ENCODE peak calls at places on chromosomes 12 and 14, in four cellular contexts. Q, I, K and D are unnamed samples.

GRCh38 chr12:57726151-57726883 is 12.2 kb downstream of the AGAP2 start:
- DNase-seq in Q (peak), I (peak), K (peak), D (peak)

GRCh38 chr12:117038023-117038680 is 61.1 kb downstream of the TESC start:
- DNase-seq in Q (no peak), I (no peak), K (no peak), D (no peak)

GRCh38 chr12:112198120-112198733 is 72.9 kb downstream of the TRAFD1 start:
- DNase-seq in Q (peak), I (no peak), K (peak), D (no peak)

GRCh38 chr14:99231850-99232401 is 40.1 kb downstream of the BCL11B start:
- DNase-seq in Q (no peak), I (no peak), K (no peak), D (no peak)

GRCh38 chr12:90959538-90960139 is 4.7 kb upstream of the CCER1 start:
- DNase-seq in Q (no peak), I (no peak), K (peak), D (no peak)

GRCh38 chr12:60172266-60172665 is 576.4 kb downstream of the SLC16A7 start:
- DNase-seq in Q (no peak), I (no peak), K (no peak), D (no peak)

GRCh38 chr12:54216580-54217308 is 28.0 kb upstream of the SMUG1 start:
- DNase-seq in Q (peak), I (no peak), K (peak), D (no peak)

GRCh38 chr12:10982244-10982643 is 4.5 kb downstream of the TAS2R50 start:
- DNase-seq in Q (no peak), I (no peak), K (no peak), D (no peak)

GRCh38 chr12:54360717-54361456 is 3.4 kb downstream of the GPR84 start:
- DNase-seq in Q (peak), I (no peak), K (peak), D (no peak)

GRCh38 chr12:87171356-87171755 is 857.8 kb downstream of the C12orf50 start:
- DNase-seq in Q (no peak), I (no peak), K (no peak), D (no peak)

GRCh38 chr14:98162829-98163228 is 1109.2 kb downstream of the BCL11B start:
- DNase-seq in Q (no peak), I (no peak), K (no peak), D (no peak)

GRCh38 chr12:28883406-28883997 is 265.6 kb upstream of the FAR2 start:
- DNase-seq in Q (no peak), I (no peak), K (no peak), D (no peak)

GRCh38 chr12:59973515-59973914 is 377.7 kb downstream of the SLC16A7 start:
- DNase-seq in Q (no peak), I (peak), K (peak), D (peak)

GRCh38 chr12:123096159-123096558 is 54.7 kb downstream of the PITPNM2 start:
- DNase-seq in Q (no peak), I (no peak), K (peak), D (no peak)

GRCh38 chr12:11716794-11717532 is 67.5 kb downstream of the ETV6 start:
- DNase-seq in Q (no peak), I (no peak), K (peak), D (no peak)

GRCh38 chr12:94498073-94498472 is 38.4 kb upstream of the CEP83 start:
- DNase-seq in Q (no peak), I (no peak), K (no peak), D (no peak)

GRCh38 chr12:45402288-45402687 is 186.4 kb downstream of the ANO6 start:
- DNase-seq in Q (no peak), I (no peak), K (no peak), D (no peak)

GRCh38 chr12:53300187-53300586 is 692 bp downstream of the MYG1 start:
- DNase-seq in Q (peak), I (no peak), K (peak), D (no peak)

GRCh38 chr14:93946104-93946503 is 19.0 kb downstream of the FAM181A start:
- DNase-seq in Q (no peak), I (no peak), K (peak), D (no peak)

GRCh38 chr12:117889098-117889497 is 79.7 kb downstream of the KSR2 start:
- DNase-seq in Q (no peak), I (no peak), K (no peak), D (no peak)

GRCh38 chr12:104578453-104578852 is 121.7 kb downstream of the CHST11 start:
- DNase-seq in Q (peak), I (peak), K (peak), D (peak)

GRCh38 chr12:92745874-92746553 is 43.2 kb downstream of the PLEKHG7 start:
- DNase-seq in Q (peak), I (peak), K (peak), D (peak)

GRCh38 chr12:91127296-91127695 is 16.0 kb upstream of the LUM start:
- DNase-seq in Q (no peak), I (no peak), K (no peak), D (no peak)

GRCh38 chr12:107264667-107265066 is 171.3 kb upstream of the CRY1 start:
- DNase-seq in Q (no peak), I (no peak), K (no peak), D (no peak)

GRCh38 chr14:56989359-56989758 is 179.1 kb upstream of the OTX2 start:
- DNase-seq in Q (no peak), I (no peak), K (no peak), D (no peak)

DNA sequence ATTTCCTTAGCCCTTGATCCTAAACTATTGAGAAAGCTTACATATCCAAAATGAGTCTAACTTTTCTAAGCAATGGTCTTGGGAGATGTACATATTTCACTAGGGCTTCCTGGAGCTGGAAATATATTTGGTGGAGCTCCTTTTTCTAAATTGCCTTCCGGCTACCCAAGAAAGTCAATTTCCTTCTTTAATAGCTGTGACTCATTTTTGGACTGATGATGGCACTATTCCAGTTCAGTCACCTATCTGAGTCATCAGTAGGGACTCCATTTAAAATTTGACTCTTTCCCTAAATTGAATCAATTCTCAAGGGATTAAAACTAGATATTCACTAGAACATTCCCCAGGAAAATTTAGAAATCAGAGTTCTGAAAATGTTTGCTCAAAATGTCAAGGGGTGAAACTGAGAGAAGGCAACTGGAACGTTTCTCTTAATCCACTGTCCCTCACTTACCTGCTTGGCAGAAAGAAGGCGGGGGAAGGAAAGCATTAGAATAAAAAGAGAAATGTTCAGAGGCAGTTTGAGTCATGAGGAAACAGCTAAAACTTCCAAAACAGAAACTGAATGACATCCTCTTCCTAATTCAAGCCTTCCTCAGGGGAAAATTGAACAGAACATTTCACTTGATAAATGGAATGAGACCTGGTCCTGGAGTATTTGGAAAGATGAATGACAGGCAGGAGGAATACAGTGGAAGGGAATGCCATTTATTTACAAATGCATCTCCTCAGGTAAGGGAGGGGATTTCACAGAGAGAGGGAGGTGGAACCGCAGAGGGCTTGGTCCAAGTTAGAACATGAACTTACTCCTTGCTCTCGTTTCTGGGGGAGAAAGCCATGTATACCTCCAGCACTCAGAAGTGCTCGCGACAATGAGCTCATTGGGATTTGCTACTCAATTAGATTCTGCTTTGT is 91.2 kb downstream of the RGS6 start:
- DNase-seq in Q (no peak), I (no peak), K (no peak), D (no peak)
- H3K4me3 ChIP-seq in Q (no peak), I (no peak), K (no peak), D (no peak)

GRCh38 chr14:89340782-89341181 is 76.3 kb downstream of the FOXN3 start:
- DNase-seq in Q (no peak), I (no peak), K (no peak), D (no peak)

GRCh38 chr14:89340200-89340667 is 76.8 kb downstream of the FOXN3 start:
- DNase-seq in Q (no peak), I (peak), K (peak), D (no peak)

GRCh38 chr14:89337912-89338311 is 79.1 kb downstream of the FOXN3 start:
- DNase-seq in Q (no peak), I (no peak), K (no peak), D (no peak)

GRCh38 chr14:89339158-89339557 is 77.9 kb downstream of the FOXN3 start:
- DNase-seq in Q (no peak), I (no peak), K (no peak), D (no peak)

GRCh38 chr14:89339579-89339978 is 77.5 kb downstream of the FOXN3 start:
- DNase-seq in Q (no peak), I (no peak), K (no peak), D (no peak)
- H3K4me3 ChIP-seq in Q (no peak), I (no peak), K (no peak), D (no peak)

DNA sequence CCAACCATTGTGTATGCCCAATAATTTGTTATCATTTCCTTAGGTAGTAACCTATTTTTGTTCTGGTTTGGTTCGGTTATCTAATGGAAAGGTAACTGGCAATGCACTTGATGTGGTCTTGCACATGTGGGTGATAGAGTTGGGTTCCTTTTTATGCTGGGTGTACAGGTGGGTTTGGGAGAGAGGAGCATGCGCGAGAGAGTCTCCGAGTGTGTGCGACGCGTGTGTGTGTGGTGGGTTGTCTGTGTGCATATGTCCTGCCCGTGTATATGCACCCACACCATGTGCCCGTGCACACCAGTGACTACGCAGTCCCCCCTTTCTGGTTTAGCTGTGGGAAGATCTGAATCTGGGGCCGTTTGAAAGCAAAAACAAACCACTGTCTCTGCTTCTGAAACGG is 102.6 kb upstream of the FKBP4 start:
- DNase-seq in Q (no peak), I (no peak), K (no peak), D (no peak)
- H3K4me3 ChIP-seq in Q (no peak), I (no peak), K (no peak), D (no peak)

GRCh38 chr14:74380845-74381244 is 32.6 kb downstream of the VRTN start:
- DNase-seq in Q (no peak), I (no peak), K (no peak), D (no peak)

GRCh38 chr14:74377976-74378690 is 29.9 kb downstream of the VRTN start:
- DNase-seq in Q (no peak), I (no peak), K (no peak), D (no peak)

GRCh38 chr14:74380172-74380571 is 31.9 kb downstream of the VRTN start:
- DNase-seq in Q (peak), I (no peak), K (no peak), D (no peak)

DNA sequence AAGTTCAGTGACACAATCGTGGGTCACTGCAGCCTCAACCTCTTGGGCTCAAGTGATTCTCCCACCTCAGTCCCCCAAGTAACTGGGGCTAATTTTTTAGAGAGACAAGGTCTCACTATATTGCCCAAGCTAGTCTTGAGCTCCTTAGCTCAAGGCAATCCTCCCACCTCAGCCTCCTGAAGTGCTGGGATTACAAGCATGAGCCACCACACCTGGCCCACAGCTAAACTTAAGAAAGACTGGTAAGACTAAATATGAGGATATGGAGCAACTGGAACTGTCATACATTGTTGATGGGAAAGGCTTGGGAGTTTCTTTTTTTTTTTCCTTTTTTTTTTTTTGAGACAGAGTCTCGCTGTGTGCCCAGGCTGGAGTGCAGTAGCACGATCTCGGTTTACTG is 34.0 kb downstream of the VRTN start:
- DNase-seq in Q (no peak), I (no peak), K (no peak), D (no peak)
- H3K4me3 ChIP-seq in Q (no peak), I (no peak), K (no peak), D (no peak)

GRCh38 chr12:114368685-114369084 is 37.3 kb downstream of the TBX5 start:
- DNase-seq in Q (no peak), I (no peak), K (no peak), D (no peak)
- H3K4me3 ChIP-seq in Q (no peak), I (no peak), K (no peak), D (no peak)